ENCODE peak calls at places on chromosome 7, in five cellular contexts. G, X, Q, V and J are unnamed samples.

GRCh38 chr7:151904270-151904669 is 27.4 kb upstream of the PRKAG2 start:
- DNase-seq in G (no peak), X (no peak), Q (no peak), V (no peak), J (no peak)

GRCh38 chr7:76225951-76226350 is 24.3 kb downstream of the SRRM3 start:
- DNase-seq in G (no peak), X (peak; percentile 28), Q (no peak), V (no peak), J (no peak)

GRCh38 chr7:55246181-55246580 is 119.0 kb upstream of the LANCL2 start:
- DNase-seq in G (no peak), X (no peak), Q (no peak), V (no peak), J (no peak)

GRCh38 chr7:15199482-15199881 is 296.9 kb upstream of the DGKB start:
- DNase-seq in G (no peak), X (no peak), Q (no peak), V (no peak), J (no peak)

GRCh38 chr7:44638611-44639557 is 32.5 kb downstream of the OGDH start:
- DNase-seq in G (no peak), X (peak; percentile 62), Q (peak; percentile 80), V (no peak), J (peak; percentile 48)

GRCh38 chr7:40612298-40612697 is 477.5 kb downstream of the SUGCT start:
- DNase-seq in G (no peak), X (no peak), Q (no peak), V (no peak), J (no peak)

GRCh38 chr7:17269345-17270221 is 28.9 kb upstream of the AHR start:
- DNase-seq in G (no peak), X (no peak), Q (no peak), V (no peak), J (no peak)

GRCh38 chr7:20199015-20199737 is 18.0 kb downstream of the MACC1 start:
- DNase-seq in G (no peak), X (no peak), Q (peak; percentile 94), V (no peak), J (no peak)

GRCh38 chr7:140231779-140232491 is 55.2 kb upstream of the KDM7A start:
- DNase-seq in G (no peak), X (no peak), Q (no peak), V (no peak), J (peak; percentile 56)

GRCh38 chr7:2641406-2642393 is 9.9 kb downstream of the TTYH3 start:
- DNase-seq in G (peak; percentile 84), X (peak; percentile 71), Q (peak; percentile 47), V (no peak), J (no peak)

GRCh38 chr7:132422502-132423101 is 153.7 kb downstream of the PLXNA4 start:
- DNase-seq in G (no peak), X (no peak), Q (no peak), V (no peak), J (no peak)

GRCh38 chr7:155763721-155764431 is 48.4 kb downstream of the SHH start:
- DNase-seq in G (no peak), X (no peak), Q (no peak), V (no peak), J (no peak)

GRCh38 chr7:156634117-156634516 is 6.5 kb upstream of the RNF32 start:
- DNase-seq in G (no peak), X (no peak), Q (no peak), V (no peak), J (no peak)

GRCh38 chr7:110827287-110827855 is 263.6 kb upstream of the LRRN3 start:
- DNase-seq in G (no peak), X (no peak), Q (no peak), V (no peak), J (no peak)

GRCh38 chr7:95598511-95598910 is 2.2 kb upstream of the PDK4 start:
- DNase-seq in G (no peak), X (no peak), Q (no peak), V (no peak), J (no peak)

GRCh38 chr7:21850531-21851285 is 95.0 kb downstream of the CDCA7L start:
- DNase-seq in G (no peak), X (no peak), Q (no peak), V (no peak), J (no peak)

GRCh38 chr7:70387197-70387596 is 744.7 kb upstream of the GALNT17 start:
- DNase-seq in G (no peak), X (no peak), Q (no peak), V (no peak), J (no peak)
- TF ChIP-seq SUZ12 in G (no peak), X (no peak), Q (no peak), V (no peak), J (no peak)

DNA sequence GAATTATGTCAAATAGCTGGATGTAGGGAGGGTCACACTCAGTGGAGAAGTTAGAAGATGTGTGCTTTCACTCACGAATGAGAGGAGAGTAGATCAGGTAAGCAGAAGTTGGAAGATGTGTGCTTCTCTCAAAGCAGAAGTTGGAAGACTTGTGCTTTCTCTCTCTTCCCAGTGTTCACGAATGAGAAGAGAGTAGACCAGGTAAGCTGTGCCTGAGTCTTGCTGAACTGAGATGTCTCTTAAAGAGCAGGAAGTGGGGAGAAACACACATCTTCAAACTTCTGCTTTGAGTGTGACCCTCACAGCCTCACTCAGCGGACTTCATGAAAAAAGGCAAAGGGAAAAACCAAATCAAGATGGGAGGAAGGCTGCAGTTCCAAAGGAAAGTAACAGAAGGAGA is 7.0 kb upstream of the TMEM243 start:
- DNase-seq in G (no peak), X (no peak), Q (no peak), V (no peak), J (no peak)
- TF ChIP-seq SUZ12 in G (no peak), X (no peak), Q (no peak), V (no peak), J (no peak)

GRCh38 chr7:131226116-131226562 is 101.5 kb upstream of the MKLN1 start:
- DNase-seq in G (no peak), X (peak; percentile 44), Q (no peak), V (no peak), J (no peak)
- TF ChIP-seq SUZ12 in G (no peak), X (no peak), Q (no peak), V (no peak), J (no peak)

GRCh38 chr7:81691199-81691821 is 78.5 kb downstream of the HGF start:
- DNase-seq in G (no peak), X (no peak), Q (no peak), V (no peak), J (no peak)

GRCh38 chr7:81690688-81691087 is 79.2 kb downstream of the HGF start:
- DNase-seq in G (no peak), X (no peak), Q (no peak), V (no peak), J (no peak)

GRCh38 chr7:81693080-81693479 is 76.8 kb downstream of the HGF start:
- DNase-seq in G (no peak), X (no peak), Q (no peak), V (no peak), J (no peak)

GRCh38 chr7:81693894-81694293 is 76.0 kb downstream of the HGF start:
- DNase-seq in G (no peak), X (no peak), Q (no peak), V (no peak), J (no peak)

GRCh38 chr7:81692146-81692905 is 77.5 kb downstream of the HGF start:
- DNase-seq in G (no peak), X (no peak), Q (no peak), V (no peak), J (no peak)
- TF ChIP-seq SUZ12 in G (no peak), X (no peak), Q (no peak), V (no peak), J (no peak)

GRCh38 chr7:25167262-25167843 is 42.3 kb upstream of the CYCS start:
- DNase-seq in G (no peak), X (no peak), Q (no peak), V (no peak), J (no peak)
- TF ChIP-seq SUZ12 in G (no peak), X (no peak), Q (no peak), V (no peak), J (no peak)

GRCh38 chr7:79997345-79997744 is 137.3 kb upstream of the GNAI1 start:
- DNase-seq in G (no peak), X (no peak), Q (no peak), V (no peak), J (no peak)
- TF ChIP-seq SUZ12 in G (no peak), X (no peak), Q (no peak), V (no peak), J (no peak)

GRCh38 chr7:145263886-145264285 is 428.0 kb upstream of the TPK1 start:
- DNase-seq in G (no peak), X (no peak), Q (no peak), V (no peak), J (no peak)

GRCh38 chr7:145265180-145265579 is 429.3 kb upstream of the TPK1 start:
- DNase-seq in G (no peak), X (no peak), Q (no peak), V (no peak), J (no peak)

DNA sequence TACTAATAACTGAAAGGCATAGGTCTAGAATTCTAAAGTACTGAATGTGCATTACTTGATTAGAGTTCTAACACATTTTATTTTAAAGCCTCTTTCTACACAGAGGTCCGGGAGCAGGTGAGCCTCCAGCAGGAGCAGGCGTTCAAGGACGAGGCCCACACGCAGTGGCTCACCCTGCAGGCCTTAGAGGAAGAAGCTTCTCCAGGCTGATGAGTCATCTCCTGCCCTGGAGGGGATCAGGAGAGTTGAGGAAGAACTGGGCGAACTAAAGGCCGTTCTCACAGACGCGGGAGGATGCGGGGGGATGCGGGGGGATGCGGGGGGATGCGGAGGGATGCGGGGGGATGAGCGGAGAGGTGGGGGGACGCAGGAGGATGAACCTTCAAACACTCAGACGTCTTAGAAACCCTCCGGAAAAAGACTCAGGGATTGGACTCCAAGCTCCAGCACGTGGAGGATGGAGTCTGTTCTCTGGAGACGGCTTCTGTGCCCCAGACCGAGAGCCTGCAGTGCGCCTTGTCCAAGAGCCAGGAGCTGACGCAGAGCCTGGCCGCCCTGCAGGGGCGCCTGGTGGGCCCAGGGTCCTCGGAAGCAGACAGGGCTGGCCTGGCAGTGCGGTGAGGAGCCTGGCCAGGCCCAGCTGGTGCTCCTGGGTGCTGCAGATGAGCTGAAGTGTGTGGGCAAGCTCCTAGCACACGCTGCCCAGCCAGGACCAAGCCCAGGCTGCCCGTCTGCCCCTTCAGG is 433.7 kb upstream of the TPK1 start:
- DNase-seq in G (peak; percentile 11), X (no peak), Q (no peak), V (no peak), J (no peak)
- TF ChIP-seq SUZ12 in G (no peak), X (no peak), Q (no peak), V (no peak), J (no peak)